ENCODE peak calls at places on chromosomes 12 and 14, in seven cellular contexts. One of them, this sample, is unnamed.

GRCh38 chr12:49933793-49934192 is 16.7 kb upstream of the AQP2 start:
- DNase-seq in stimulated activated CD4-positive, alpha-beta T cell treated with anti-CD3 and anti-CD28 coated beads, Interleukin-12 subunit alpha, Interleukin-12 subunit beta, amount 100 ng/mL, for 4 hours: no peak
- DNase-seq in endothelial cell of umbilical vein: no peak
- DNase-seq in amniotic stem cell: no peak
- DNase-seq in AG09319: no peak
- DNase-seq in NCI-H510A treated with DMSO at 0.1 percent for 48 hours: no peak
- DNase-seq in CD8-positive, alpha-beta memory T cell: no peak
- DNase-seq in this sample: no peak

GRCh38 chr12:113146999-113147398 is 2.5 kb upstream of the CFAP73 start:
- DNase-seq in stimulated activated CD4-positive, alpha-beta T cell treated with anti-CD3 and anti-CD28 coated beads, Interleukin-12 subunit alpha, Interleukin-12 subunit beta, amount 100 ng/mL, for 4 hours: no peak
- DNase-seq in endothelial cell of umbilical vein: no peak
- DNase-seq in amniotic stem cell: no peak
- DNase-seq in AG09319: no peak
- DNase-seq in NCI-H510A treated with DMSO at 0.1 percent for 48 hours: no peak
- DNase-seq in CD8-positive, alpha-beta memory T cell: no peak
- DNase-seq in this sample: no peak

GRCh38 chr12:27285395-27285794 is 41.3 kb downstream of the STK38L start:
- DNase-seq in stimulated activated CD4-positive, alpha-beta T cell treated with anti-CD3 and anti-CD28 coated beads, Interleukin-12 subunit alpha, Interleukin-12 subunit beta, amount 100 ng/mL, for 4 hours: no peak
- DNase-seq in endothelial cell of umbilical vein: peak
- DNase-seq in amniotic stem cell: no peak
- DNase-seq in AG09319: no peak
- DNase-seq in NCI-H510A treated with DMSO at 0.1 percent for 48 hours: no peak
- DNase-seq in CD8-positive, alpha-beta memory T cell: no peak
- DNase-seq in this sample: peak

GRCh38 chr14:89399594-89400068 is 17.4 kb downstream of the FOXN3 start:
- DNase-seq in stimulated activated CD4-positive, alpha-beta T cell treated with anti-CD3 and anti-CD28 coated beads, Interleukin-12 subunit alpha, Interleukin-12 subunit beta, amount 100 ng/mL, for 4 hours: no peak
- DNase-seq in endothelial cell of umbilical vein: peak
- DNase-seq in amniotic stem cell: peak
- DNase-seq in AG09319: peak
- DNase-seq in NCI-H510A treated with DMSO at 0.1 percent for 48 hours: peak
- DNase-seq in CD8-positive, alpha-beta memory T cell: no peak
- DNase-seq in this sample: peak

GRCh38 chr12:54125950-54126695 is 62.7 kb downstream of the SMUG1 start:
- DNase-seq in stimulated activated CD4-positive, alpha-beta T cell treated with anti-CD3 and anti-CD28 coated beads, Interleukin-12 subunit alpha, Interleukin-12 subunit beta, amount 100 ng/mL, for 4 hours: no peak
- DNase-seq in endothelial cell of umbilical vein: no peak
- DNase-seq in amniotic stem cell: no peak
- DNase-seq in AG09319: no peak
- DNase-seq in NCI-H510A treated with DMSO at 0.1 percent for 48 hours: peak
- DNase-seq in CD8-positive, alpha-beta memory T cell: no peak
- DNase-seq in this sample: no peak

GRCh38 chr12:69348162-69348938 is at the start of gene LYZ:
- DNase-seq in stimulated activated CD4-positive, alpha-beta T cell treated with anti-CD3 and anti-CD28 coated beads, Interleukin-12 subunit alpha, Interleukin-12 subunit beta, amount 100 ng/mL, for 4 hours: no peak
- DNase-seq in endothelial cell of umbilical vein: no peak
- DNase-seq in amniotic stem cell: no peak
- DNase-seq in AG09319: no peak
- DNase-seq in NCI-H510A treated with DMSO at 0.1 percent for 48 hours: no peak
- DNase-seq in CD8-positive, alpha-beta memory T cell: no peak
- DNase-seq in this sample: no peak

GRCh38 chr12:4027412-4027811 is 154.2 kb upstream of the PARP11 start:
- DNase-seq in stimulated activated CD4-positive, alpha-beta T cell treated with anti-CD3 and anti-CD28 coated beads, Interleukin-12 subunit alpha, Interleukin-12 subunit beta, amount 100 ng/mL, for 4 hours: peak
- DNase-seq in endothelial cell of umbilical vein: no peak
- DNase-seq in amniotic stem cell: no peak
- DNase-seq in AG09319: no peak
- DNase-seq in NCI-H510A treated with DMSO at 0.1 percent for 48 hours: no peak
- DNase-seq in CD8-positive, alpha-beta memory T cell: peak
- DNase-seq in this sample: no peak

GRCh38 chr12:13088503-13088902 is 15.0 kb downstream of the GSG1 start:
- DNase-seq in stimulated activated CD4-positive, alpha-beta T cell treated with anti-CD3 and anti-CD28 coated beads, Interleukin-12 subunit alpha, Interleukin-12 subunit beta, amount 100 ng/mL, for 4 hours: no peak
- DNase-seq in endothelial cell of umbilical vein: no peak
- DNase-seq in amniotic stem cell: no peak
- DNase-seq in AG09319: no peak
- DNase-seq in NCI-H510A treated with DMSO at 0.1 percent for 48 hours: no peak
- DNase-seq in CD8-positive, alpha-beta memory T cell: no peak
- DNase-seq in this sample: no peak

GRCh38 chr14:22007278-22008097 is 333.9 kb upstream of the OR4E1 start:
- DNase-seq in stimulated activated CD4-positive, alpha-beta T cell treated with anti-CD3 and anti-CD28 coated beads, Interleukin-12 subunit alpha, Interleukin-12 subunit beta, amount 100 ng/mL, for 4 hours: no peak
- DNase-seq in endothelial cell of umbilical vein: no peak
- DNase-seq in amniotic stem cell: no peak
- DNase-seq in AG09319: no peak
- DNase-seq in NCI-H510A treated with DMSO at 0.1 percent for 48 hours: no peak
- DNase-seq in CD8-positive, alpha-beta memory T cell: no peak
- DNase-seq in this sample: no peak

GRCh38 chr12:99131761-99132199 is 486.7 kb downstream of the APAF1 start:
- DNase-seq in stimulated activated CD4-positive, alpha-beta T cell treated with anti-CD3 and anti-CD28 coated beads, Interleukin-12 subunit alpha, Interleukin-12 subunit beta, amount 100 ng/mL, for 4 hours: no peak
- DNase-seq in endothelial cell of umbilical vein: no peak
- DNase-seq in amniotic stem cell: no peak
- DNase-seq in AG09319: no peak
- DNase-seq in NCI-H510A treated with DMSO at 0.1 percent for 48 hours: no peak
- DNase-seq in CD8-positive, alpha-beta memory T cell: no peak
- DNase-seq in this sample: no peak

GRCh38 chr12:9364224-9365176 is 156.3 kb upstream of the PZP start:
- DNase-seq in stimulated activated CD4-positive, alpha-beta T cell treated with anti-CD3 and anti-CD28 coated beads, Interleukin-12 subunit alpha, Interleukin-12 subunit beta, amount 100 ng/mL, for 4 hours: peak
- DNase-seq in endothelial cell of umbilical vein: no peak
- DNase-seq in amniotic stem cell: no peak
- DNase-seq in AG09319: no peak
- DNase-seq in NCI-H510A treated with DMSO at 0.1 percent for 48 hours: no peak
- DNase-seq in CD8-positive, alpha-beta memory T cell: no peak
- DNase-seq in this sample: no peak

GRCh38 chr12:42589465-42590323 is at the start of gene PRICKLE1:
- DNase-seq in stimulated activated CD4-positive, alpha-beta T cell treated with anti-CD3 and anti-CD28 coated beads, Interleukin-12 subunit alpha, Interleukin-12 subunit beta, amount 100 ng/mL, for 4 hours: peak
- DNase-seq in endothelial cell of umbilical vein: peak
- DNase-seq in amniotic stem cell: no peak
- DNase-seq in AG09319: no peak
- DNase-seq in NCI-H510A treated with DMSO at 0.1 percent for 48 hours: peak
- DNase-seq in CD8-positive, alpha-beta memory T cell: no peak
- DNase-seq in this sample: peak

This sample was measured in dermis microvascular lymphatic vessel endothelial cell.